ENCODE peak calls at places on chromosome 7, in nine cellular contexts. Y is choroid plexus epithelial cell, E is HepG2, V is HFF-Myc, T is upper lobe of right lung, F is lower leg skin, L is coronary artery, N is fibroblast of pulmonary artery, U is A549. C is an unnamed sample.

GRCh38 chr7:28114056-28114455 is 66.5 kb downstream of the JAZF1 start:
- DNase-seq in Y (no peak), E (no peak), V (no peak), T (no peak), F (no peak), L (no peak), N (no peak), U (no peak), C (no peak)

GRCh38 chr7:150631084-150631824 is 931 bp downstream of the GIMAP6 start:
- DNase-seq in Y (no peak), E (no peak), V (no peak), T (no peak), F (peak; percentile 85), L (no peak), N (no peak), U (no peak), C (no peak)

GRCh38 chr7:138226001-138226476 is 149.8 kb downstream of the AKR1D1 start:
- DNase-seq in Y (peak; percentile 96), E (peak; percentile 59), V (no peak), T (no peak), F (no peak), L (no peak), N (peak; percentile 98), U (no peak), C (no peak)

GRCh38 chr7:120724448-120724847 is 133.5 kb downstream of the TSPAN12 start:
- DNase-seq in Y (no peak), E (no peak), V (no peak), T (no peak), F (no peak), L (no peak), N (no peak), U (no peak), C (peak; percentile 27)

GRCh38 chr7:29748286-29749099 is 57.8 kb upstream of the WIPF3 start:
- DNase-seq in Y (peak; percentile 78), E (peak; percentile 38), V (peak; percentile 19), T (no peak), F (no peak), L (no peak), N (peak; percentile 75), U (peak; percentile 65), C (peak; percentile 51)

GRCh38 chr7:155291045-155291530 is 6.6 kb upstream of the INSIG1 start:
- DNase-seq in Y (peak; percentile 43), E (peak; percentile 2), V (peak; percentile 46), T (peak; percentile 84), F (no peak), L (no peak), N (peak; percentile 39), U (peak; percentile 67), C (peak; percentile 32)

GRCh38 chr7:84535584-84536255 is 341.1 kb upstream of the SEMA3A start:
- DNase-seq in Y (no peak), E (no peak), V (no peak), T (no peak), F (no peak), L (no peak), N (no peak), U (peak; percentile 35), C (no peak)

GRCh38 chr7:106462365-106462859 is 177.6 kb upstream of the NAMPT start:
- DNase-seq in Y (peak; percentile 72), E (peak; percentile 10), V (no peak), T (no peak), F (no peak), L (no peak), N (peak; percentile 76), U (peak; percentile 50), C (peak; percentile 57)

GRCh38 chr7:108109216-108109908 is 20.8 kb downstream of the LAMB4 start:
- DNase-seq in Y (peak; percentile 36), E (peak; percentile 34), V (no peak), T (no peak), F (no peak), L (no peak), N (peak; percentile 36), U (peak; percentile 48), C (peak; percentile 42)

GRCh38 chr7:70540641-70541040 is 591.3 kb upstream of the GALNT17 start:
- DNase-seq in Y (no peak), E (no peak), V (no peak), T (no peak), F (no peak), L (no peak), N (no peak), U (no peak), C (no peak)

GRCh38 chr7:139591550-139592195 is 68.2 kb downstream of the CLEC2L start:
- DNase-seq in Y (no peak), E (no peak), V (no peak), T (no peak), F (no peak), L (no peak), N (no peak), U (no peak), C (no peak)

GRCh38 chr7:74231232-74231590 is 21.4 kb downstream of the LAT2 start:
- DNase-seq in Y (no peak), E (no peak), V (no peak), T (no peak), F (no peak), L (no peak), N (no peak), U (no peak), C (no peak)

GRCh38 chr7:149497467-149498261 is at the start of gene ZNF746:
- DNase-seq in Y (peak; percentile 85), E (peak; percentile 67), V (peak; percentile 36), T (peak; percentile 94), F (peak; percentile 94), L (peak; percentile 85), N (peak; percentile 80), U (peak; percentile 84), C (peak; percentile 88)

GRCh38 chr7:70334883-70335282 is 736.6 kb downstream of the AUTS2 start:
- DNase-seq in Y (no peak), E (no peak), V (no peak), T (no peak), F (no peak), L (no peak), N (no peak), U (no peak), C (no peak)

GRCh38 chr7:135710417-135711138 is 17.4 kb downstream of the SLC13A4 start:
- DNase-seq in Y (no peak), E (peak; percentile 16), V (no peak), T (no peak), F (no peak), L (no peak), N (no peak), U (peak; percentile 25), C (no peak)

GRCh38 chr7:42753322-42753721 is 158.5 kb downstream of the C7orf25 start:
- DNase-seq in Y (no peak), E (no peak), V (no peak), T (no peak), F (no peak), L (no peak), N (no peak), U (no peak), C (no peak)

GRCh38 chr7:127978421-127978820 is 52.8 kb downstream of the LRRC4 start:
- DNase-seq in Y (peak; percentile 71), E (no peak), V (no peak), T (no peak), F (no peak), L (no peak), N (peak; percentile 5), U (no peak), C (no peak)

GRCh38 chr7:127973797-127974196 is 57.4 kb downstream of the LRRC4 start:
- DNase-seq in Y (no peak), E (no peak), V (no peak), T (no peak), F (no peak), L (no peak), N (no peak), U (no peak), C (no peak)

GRCh38 chr7:127976722-127977121 is 54.5 kb downstream of the LRRC4 start:
- DNase-seq in Y (no peak), E (no peak), V (no peak), T (no peak), F (no peak), L (no peak), N (no peak), U (no peak), C (no peak)

GRCh38 chr7:127974611-127975010 is 56.6 kb downstream of the LRRC4 start:
- DNase-seq in Y (no peak), E (no peak), V (no peak), T (no peak), F (no peak), L (no peak), N (no peak), U (no peak), C (no peak)

GRCh38 chr7:127976056-127976455 is 55.2 kb downstream of the LRRC4 start:
- DNase-seq in Y (peak; percentile 17), E (no peak), V (no peak), T (no peak), F (no peak), L (no peak), N (peak; percentile 36), U (no peak), C (peak; percentile 77)
- H3K4me3 ChIP-seq in Y (no peak overlapping the region), E (no peak overlapping the region), V (no peak overlapping the region), T (no peak overlapping the region), F (no peak overlapping the region), L (no peak overlapping the region), N (no peak overlapping the region), U (no peak overlapping the region), C (no peak overlapping the region)

DNA sequence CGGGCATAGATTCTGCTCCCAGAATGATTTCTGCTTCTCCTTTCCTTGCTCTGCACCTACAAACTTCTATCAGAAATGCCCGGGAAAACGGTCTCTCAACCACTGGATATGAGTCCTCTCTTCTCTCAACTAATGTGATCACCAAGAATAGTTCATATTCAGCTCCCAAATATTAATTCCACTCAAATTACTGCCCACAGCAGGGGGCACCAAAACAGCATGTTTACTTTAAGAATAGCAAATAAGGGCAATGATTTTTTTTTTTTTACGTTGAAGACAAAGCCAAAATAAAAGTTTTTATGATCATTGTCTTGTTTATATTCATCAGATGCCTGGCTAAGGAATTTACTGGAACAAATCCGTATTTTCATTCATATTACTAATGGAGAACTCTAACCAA is 94.9 kb upstream of the PRSS1 start:
- DNase-seq in Y (no peak), E (no peak), V (no peak), T (no peak), F (no peak), L (no peak), N (no peak), U (no peak), C (no peak)
- TF ChIP-seq CTCF in Y (no peak), E (no peak), V (peak; percentile 7), T (no peak), F (no peak), L (no peak), N (peak; percentile 9), U (no peak), C (no peak)

GRCh38 chr7:131557521-131558385 is 1.3 kb upstream of the PODXL start:
- DNase-seq in Y (no peak), E (no peak), V (no peak), T (no peak), F (no peak), L (no peak), N (no peak), U (no peak), C (no peak)
- H3K4me3 ChIP-seq in Y (peak overlapping the region; percentile 46), E (no peak overlapping the region), V (peak overlapping the region; percentile 14), T (peak overlapping the region; percentile 60), F (no peak overlapping the region), L (peak overlapping the region; percentile 77), N (peak overlapping the region; percentile 42), U (no peak overlapping the region), C (no peak overlapping the region)

DNA sequence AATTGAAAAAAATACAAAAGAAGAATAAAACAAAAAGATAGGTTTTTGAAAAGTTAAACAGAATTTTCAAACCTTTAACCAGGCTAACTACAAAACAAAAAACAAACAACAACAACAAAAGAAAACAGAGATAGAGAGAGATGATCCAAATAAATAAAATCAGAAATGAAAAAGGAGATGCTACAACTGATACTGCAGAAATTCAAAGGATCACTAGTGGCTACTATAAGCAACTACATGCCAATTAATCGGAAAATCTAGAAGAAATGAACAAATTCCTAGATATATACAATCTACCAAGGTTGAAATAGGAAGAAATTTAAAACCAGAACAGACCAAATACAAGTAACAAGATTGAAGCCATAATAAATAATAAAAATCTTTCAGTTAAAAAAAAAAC is 326.8 kb upstream of the VSTM2A start:
- DNase-seq in Y (no peak), E (no peak), V (no peak), T (no peak), F (no peak), L (no peak), N (no peak), U (no peak), C (no peak)
- TF ChIP-seq CTCF in Y (no peak), E (no peak), V (no peak), T (no peak), F (no peak), L (no peak), N (no peak), U (no peak), C (no peak)